ENCODE peak calls at places on chromosome 17, in eight cellular contexts. One of them, this sample, is unnamed.

GRCh38 chr17:48814504-48814903 is 2.5 kb downstream of the TTLL6 start:
- DNase-seq in sigmoid colon: no peak
- DNase-seq in fibroblast of lung: peak
- DNase-seq in AG04449: no peak
- DNase-seq in HCT116: peak
- DNase-seq in heart right ventricle: peak
- DNase-seq in Peyer's patch: no peak
- DNase-seq in AG10803: peak
- DNase-seq in this sample: no peak

GRCh38 chr17:47848198-47848513 is 2.8 kb downstream of the SP6 start:
- DNase-seq in sigmoid colon: no peak
- DNase-seq in AG10803: no peak
- DNase-seq in fibroblast of lung: no peak
- DNase-seq in Peyer's patch: no peak
- DNase-seq in heart right ventricle: no peak
- DNase-seq in AG04449: no peak
- DNase-seq in HCT116: no peak
- DNase-seq in this sample: no peak

GRCh38 chr17:33021731-33022408 is 30.2 kb downstream of the SPACA3 start:
- DNase-seq in AG04449: no peak
- DNase-seq in heart right ventricle: no peak
- DNase-seq in HCT116: no peak
- DNase-seq in fibroblast of lung: no peak
- DNase-seq in AG10803: peak
- DNase-seq in sigmoid colon: no peak
- DNase-seq in Peyer's patch: no peak
- DNase-seq in this sample: no peak

GRCh38 chr17:51118330-51119195 is 2.1 kb downstream of the SPAG9 start:
- DNase-seq in sigmoid colon: peak
- DNase-seq in fibroblast of lung: no peak
- DNase-seq in heart right ventricle: peak
- DNase-seq in Peyer's patch: no peak
- DNase-seq in AG04449: no peak
- DNase-seq in HCT116: no peak
- DNase-seq in AG10803: no peak
- DNase-seq in this sample: no peak

GRCh38 chr17:56596741-56597494 is 3.4 kb downstream of the NOG start:
- DNase-seq in fibroblast of lung: no peak
- DNase-seq in Peyer's patch: no peak
- DNase-seq in heart right ventricle: no peak
- DNase-seq in HCT116: no peak
- DNase-seq in sigmoid colon: no peak
- DNase-seq in AG10803: no peak
- DNase-seq in AG04449: no peak
- DNase-seq in this sample: no peak

GRCh38 chr17:57273471-57273870 is 17.1 kb downstream of the MSI2 start:
- DNase-seq in HCT116: no peak
- DNase-seq in sigmoid colon: no peak
- DNase-seq in AG10803: no peak
- DNase-seq in Peyer's patch: no peak
- DNase-seq in fibroblast of lung: peak
- DNase-seq in heart right ventricle: no peak
- DNase-seq in AG04449: no peak
- DNase-seq in this sample: no peak

GRCh38 chr17:50114849-50115357 is 15.1 kb downstream of the SAMD14 start:
- DNase-seq in AG04449: no peak
- DNase-seq in fibroblast of lung: peak
- DNase-seq in HCT116: peak
- DNase-seq in AG10803: peak
- DNase-seq in heart right ventricle: no peak
- DNase-seq in Peyer's patch: no peak
- DNase-seq in sigmoid colon: no peak
- DNase-seq in this sample: no peak

GRCh38 chr17:14781123-14781522 is 480.2 kb downstream of the HS3ST3B1 start:
- DNase-seq in Peyer's patch: no peak
- DNase-seq in AG10803: no peak
- DNase-seq in sigmoid colon: no peak
- DNase-seq in heart right ventricle: no peak
- DNase-seq in AG04449: no peak
- DNase-seq in HCT116: no peak
- DNase-seq in fibroblast of lung: no peak
- DNase-seq in this sample: no peak

GRCh38 chr17:35731239-35731931 is at the start of gene RASL10B:
- DNase-seq in HCT116: no peak
- DNase-seq in AG04449: no peak
- DNase-seq in sigmoid colon: peak
- DNase-seq in fibroblast of lung: peak
- DNase-seq in Peyer's patch: peak
- DNase-seq in heart right ventricle: peak
- DNase-seq in AG10803: peak
- DNase-seq in this sample: no peak

GRCh38 chr17:48139948-48140347 is 32.4 kb downstream of the SNX11 start:
- DNase-seq in AG04449: no peak
- DNase-seq in HCT116: no peak
- DNase-seq in Peyer's patch: no peak
- DNase-seq in sigmoid colon: no peak
- DNase-seq in AG10803: no peak
- DNase-seq in heart right ventricle: no peak
- DNase-seq in fibroblast of lung: no peak
- DNase-seq in this sample: no peak

GRCh38 chr17:58311429-58311894 is 17.1 kb downstream of the TSPOAP1 start:
- DNase-seq in AG04449: no peak
- DNase-seq in HCT116: no peak
- DNase-seq in sigmoid colon: no peak
- DNase-seq in heart right ventricle: no peak
- DNase-seq in fibroblast of lung: no peak
- DNase-seq in AG10803: no peak
- DNase-seq in Peyer's patch: no peak
- DNase-seq in this sample: no peak

GRCh38 chr17:44106801-44107200 is 16.6 kb downstream of the HDAC5 start:
- DNase-seq in heart right ventricle: no peak
- DNase-seq in AG04449: no peak
- DNase-seq in HCT116: no peak
- DNase-seq in fibroblast of lung: no peak
- DNase-seq in Peyer's patch: no peak
- DNase-seq in AG10803: no peak
- DNase-seq in sigmoid colon: no peak
- DNase-seq in this sample: no peak

GRCh38 chr17:50283246-50283645 is 9.0 kb downstream of the TMEM92 start:
- DNase-seq in fibroblast of lung: no peak
- DNase-seq in heart right ventricle: no peak
- DNase-seq in AG04449: no peak
- DNase-seq in HCT116: no peak
- DNase-seq in sigmoid colon: no peak
- DNase-seq in AG10803: no peak
- DNase-seq in Peyer's patch: no peak
- DNase-seq in this sample: no peak

GRCh38 chr17:148757-149156 is 11.4 kb downstream of the SCGB1C2 start:
- DNase-seq in AG10803: no peak
- DNase-seq in HCT116: no peak
- DNase-seq in heart right ventricle: peak
- DNase-seq in fibroblast of lung: no peak
- DNase-seq in sigmoid colon: peak
- DNase-seq in Peyer's patch: no peak
- DNase-seq in AG04449: no peak
- DNase-seq in this sample: no peak

GRCh38 chr17:81890447-81891302 is 711 bp downstream of the ALYREF start:
- DNase-seq in HCT116: no peak
- DNase-seq in Peyer's patch: no peak
- DNase-seq in sigmoid colon: peak
- DNase-seq in AG04449: no peak
- DNase-seq in fibroblast of lung: no peak
- DNase-seq in AG10803: no peak
- DNase-seq in heart right ventricle: no peak
- DNase-seq in this sample: no peak

GRCh38 chr17:1554751-1555617 is 7.6 kb downstream of the PITPNA start:
- DNase-seq in Peyer's patch: no peak
- DNase-seq in AG04449: no peak
- DNase-seq in heart right ventricle: no peak
- DNase-seq in sigmoid colon: no peak
- DNase-seq in AG10803: no peak
- DNase-seq in HCT116: no peak
- DNase-seq in fibroblast of lung: no peak
- DNase-seq in this sample: no peak

GRCh38 chr17:1553354-1554266 is 9.0 kb downstream of the PITPNA start:
- DNase-seq in AG10803: no peak
- DNase-seq in Peyer's patch: no peak
- DNase-seq in heart right ventricle: no peak
- DNase-seq in HCT116: no peak
- DNase-seq in fibroblast of lung: no peak
- DNase-seq in AG04449: no peak
- DNase-seq in sigmoid colon: no peak
- DNase-seq in this sample: no peak

GRCh38 chr17:1555618-1556471 is 6.7 kb downstream of the PITPNA start:
- DNase-seq in AG04449: no peak
- DNase-seq in Peyer's patch: no peak
- DNase-seq in HCT116: no peak
- DNase-seq in heart right ventricle: no peak
- DNase-seq in sigmoid colon: no peak
- DNase-seq in fibroblast of lung: no peak
- DNase-seq in AG10803: no peak
- DNase-seq in this sample: no peak

GRCh38 chr17:1551741-1552140 is 10.9 kb downstream of the PITPNA start:
- DNase-seq in HCT116: no peak
- DNase-seq in Peyer's patch: no peak
- DNase-seq in sigmoid colon: no peak
- DNase-seq in heart right ventricle: no peak
- DNase-seq in fibroblast of lung: no peak
- DNase-seq in AG04449: no peak
- DNase-seq in AG10803: no peak
- DNase-seq in this sample: no peak

GRCh38 chr17:1552911-1553310 is 9.7 kb downstream of the PITPNA start:
- DNase-seq in fibroblast of lung: no peak
- DNase-seq in Peyer's patch: no peak
- DNase-seq in sigmoid colon: no peak
- DNase-seq in AG10803: no peak
- DNase-seq in AG04449: no peak
- DNase-seq in heart right ventricle: no peak
- DNase-seq in HCT116: no peak
- DNase-seq in this sample: no peak
- H3K4me3 ChIP-seq in fibroblast of lung: no peak
- H3K4me3 ChIP-seq in Peyer's patch: no peak
- H3K4me3 ChIP-seq in sigmoid colon: no peak
- H3K4me3 ChIP-seq in AG10803: no peak
- H3K4me3 ChIP-seq in AG04449: no peak
- H3K4me3 ChIP-seq in heart right ventricle: no peak
- H3K4me3 ChIP-seq in HCT116: no peak
- H3K4me3 ChIP-seq in this sample: no peak

DNA sequence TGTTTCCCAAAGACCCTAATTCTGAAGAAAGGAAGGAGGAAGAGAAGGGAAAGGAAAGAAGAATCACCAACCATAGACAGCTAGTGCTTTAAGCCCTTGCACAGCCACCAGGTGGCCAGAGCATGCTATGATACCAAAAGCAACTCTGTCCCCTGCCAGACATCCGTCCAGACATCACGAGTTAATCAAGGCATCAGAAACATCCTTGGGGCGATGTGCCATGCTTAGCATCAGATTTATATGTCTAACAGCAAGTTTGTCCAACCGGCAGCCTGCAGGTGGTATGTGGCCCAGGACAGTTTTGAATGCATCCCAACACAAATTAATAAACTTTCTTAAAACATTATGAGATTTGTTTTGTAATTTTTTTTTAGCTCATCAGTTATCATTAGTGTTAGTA is 2.9 kb upstream of the CRYBA1 start:
- DNase-seq in Peyer's patch: no peak
- DNase-seq in sigmoid colon: no peak
- DNase-seq in AG04449: no peak
- DNase-seq in AG10803: peak
- DNase-seq in HCT116: no peak
- DNase-seq in fibroblast of lung: peak
- DNase-seq in heart right ventricle: no peak
- DNase-seq in this sample: no peak
- TF ChIP-seq CTCF in Peyer's patch: no peak
- TF ChIP-seq CTCF in sigmoid colon: no peak
- TF ChIP-seq CTCF in AG04449: peak
- TF ChIP-seq CTCF in AG10803: peak
- TF ChIP-seq CTCF in HCT116: peak
- TF ChIP-seq CTCF in fibroblast of lung: peak
- TF ChIP-seq CTCF in heart right ventricle: peak
- TF ChIP-seq CTCF in this sample: peak

DNA sequence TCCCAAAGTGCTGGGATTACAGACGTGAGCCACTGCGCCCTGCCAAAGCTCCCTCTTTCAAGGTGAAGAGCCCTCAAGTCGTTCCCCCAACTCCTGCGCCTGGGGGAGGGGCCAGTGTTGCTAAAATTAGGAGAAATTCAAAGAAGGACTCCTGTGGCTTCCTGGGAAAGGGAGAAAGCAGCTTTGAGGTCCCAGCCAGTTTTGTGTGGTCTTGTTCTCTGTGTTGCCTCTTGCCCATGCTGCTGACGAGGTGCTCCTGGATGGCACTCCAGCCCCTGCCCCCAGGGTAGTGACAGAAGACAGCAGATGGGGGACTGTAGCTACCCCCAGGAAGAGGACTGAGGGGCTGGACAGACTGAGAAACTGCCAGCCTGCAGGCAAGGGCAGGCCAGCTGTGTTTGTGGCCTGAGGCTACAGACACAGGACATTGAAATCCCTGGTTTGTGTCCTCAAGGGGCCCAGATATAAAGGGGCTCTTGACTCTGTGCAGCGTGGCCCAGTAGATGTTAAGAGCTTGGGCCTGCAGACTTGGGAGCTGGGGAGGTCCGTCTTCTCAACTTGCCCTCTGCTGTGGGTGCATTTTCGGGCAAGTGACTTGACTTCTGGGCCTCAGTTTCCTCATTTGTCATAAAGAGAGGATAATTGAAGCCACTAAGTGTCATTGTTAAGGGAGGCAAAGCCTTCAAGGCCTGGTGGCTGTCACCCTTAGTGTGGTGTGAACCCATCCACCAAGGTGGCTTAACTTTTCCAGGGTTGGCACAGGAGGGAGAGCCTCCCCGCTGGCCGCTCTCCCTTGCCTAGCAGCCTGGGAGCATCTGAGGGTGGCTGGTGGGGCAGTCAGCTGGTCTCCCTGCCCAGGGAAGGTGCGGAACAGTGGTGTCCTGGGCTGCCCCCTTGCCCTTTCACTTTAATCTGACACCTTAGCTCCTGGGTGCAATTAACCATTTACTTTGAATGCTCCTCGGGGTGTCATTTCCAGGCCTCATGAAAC is 4.1 kb downstream of the UBALD2 start:
- DNase-seq in HCT116: no peak
- DNase-seq in fibroblast of lung: no peak
- DNase-seq in heart right ventricle: peak
- DNase-seq in sigmoid colon: no peak
- DNase-seq in AG10803: no peak
- DNase-seq in AG04449: no peak
- DNase-seq in Peyer's patch: no peak
- DNase-seq in this sample: no peak
- H3K4me3 ChIP-seq in HCT116: no peak
- H3K4me3 ChIP-seq in fibroblast of lung: no peak
- H3K4me3 ChIP-seq in heart right ventricle: no peak
- H3K4me3 ChIP-seq in sigmoid colon: no peak
- H3K4me3 ChIP-seq in AG10803: no peak
- H3K4me3 ChIP-seq in AG04449: no peak
- H3K4me3 ChIP-seq in Peyer's patch: no peak
- H3K4me3 ChIP-seq in this sample: no peak

DNA sequence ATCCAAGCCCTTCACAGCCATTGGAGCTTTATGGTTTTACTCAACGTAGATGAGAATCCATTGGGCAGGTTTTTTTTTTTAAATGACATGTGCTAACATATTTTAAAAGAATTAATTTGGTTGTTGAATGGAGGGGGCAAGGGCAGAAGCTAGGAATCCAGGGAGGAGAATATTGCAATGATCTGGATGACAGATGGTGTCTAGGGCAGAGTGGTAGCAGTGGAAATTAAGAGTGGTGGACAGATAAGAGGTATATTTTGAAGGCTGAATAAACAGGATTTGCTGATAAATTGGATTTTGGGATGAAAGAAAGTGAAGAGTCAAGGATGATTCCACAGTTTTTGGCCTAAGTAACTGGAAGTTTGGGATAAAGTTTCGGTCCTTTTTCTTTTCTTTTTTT is 54.8 kb upstream of the DHX40 start:
- DNase-seq in Peyer's patch: no peak
- DNase-seq in fibroblast of lung: no peak
- DNase-seq in HCT116: no peak
- DNase-seq in AG10803: no peak
- DNase-seq in AG04449: no peak
- DNase-seq in heart right ventricle: no peak
- DNase-seq in sigmoid colon: no peak
- DNase-seq in this sample: no peak
- TF ChIP-seq CTCF in Peyer's patch: no peak
- TF ChIP-seq CTCF in fibroblast of lung: no peak
- TF ChIP-seq CTCF in HCT116: no peak
- TF ChIP-seq CTCF in AG10803: no peak
- TF ChIP-seq CTCF in AG04449: no peak
- TF ChIP-seq CTCF in heart right ventricle: no peak
- TF ChIP-seq CTCF in sigmoid colon: no peak
- TF ChIP-seq CTCF in this sample: no peak